ENCODE peak calls at places on chromosomes 6 and 20, in six cellular contexts. O is BE2C, X is spleen, F is stomach, K is psoas muscle, H is MM.1S. I is an unnamed sample. For H3K36me3 and H3K9me3, the result is how much of the 10 kb centered on the place peaks cover.

GRCh38 chr20:3237958-3238615 is 903 bp downstream of the SLC4A11 start:
- DNase-seq in O (no peak), X (no peak), F (no peak), K (no peak), H (no peak), I (no peak)

GRCh38 chr20:21522479-21523397 is 8.9 kb upstream of the NKX2-2 start:
- DNase-seq in O (no peak), X (no peak), F (no peak), K (no peak), H (no peak), I (no peak)

GRCh38 chr6:138417493-138418117 is 13.6 kb downstream of the HEBP2 start:
- DNase-seq in O (no peak), X (no peak), F (no peak), K (no peak), H (no peak), I (no peak)

GRCh38 chr6:67094431-67094830 is 1387.4 kb upstream of the EYS start:
- DNase-seq in O (no peak), X (no peak), F (no peak), K (no peak), H (no peak), I (no peak)

GRCh38 chr6:35209081-35209480 is 4.7 kb upstream of the SCUBE3 start:
- DNase-seq in O (no peak), X (no peak), F (no peak), K (no peak), H (peak), I (no peak)

GRCh38 chr20:59210186-59210585 is 46.6 kb downstream of the ZNF831 start:
- DNase-seq in O (no peak), X (no peak), F (no peak), K (no peak), H (no peak), I (no peak)

GRCh38 chr6:161048636-161049035 is 57.1 kb downstream of the MAP3K4 start:
- DNase-seq in O (peak), X (no peak), F (no peak), K (no peak), H (no peak), I (no peak)

GRCh38 chr6:169273511-169273910 is 19.9 kb upstream of the THBS2 start:
- DNase-seq in O (no peak), X (no peak), F (no peak), K (no peak), H (no peak), I (no peak)

GRCh38 chr6:47701374-47701773 is 3.0 kb downstream of the ADGRF4 start:
- DNase-seq in O (no peak), X (no peak), F (no peak), K (no peak), H (peak), I (no peak)

GRCh38 chr20:22335210-22335609 is 249.2 kb downstream of the FOXA2 start:
- DNase-seq in O (no peak), X (no peak), F (no peak), K (no peak), H (no peak), I (no peak)

DNA sequence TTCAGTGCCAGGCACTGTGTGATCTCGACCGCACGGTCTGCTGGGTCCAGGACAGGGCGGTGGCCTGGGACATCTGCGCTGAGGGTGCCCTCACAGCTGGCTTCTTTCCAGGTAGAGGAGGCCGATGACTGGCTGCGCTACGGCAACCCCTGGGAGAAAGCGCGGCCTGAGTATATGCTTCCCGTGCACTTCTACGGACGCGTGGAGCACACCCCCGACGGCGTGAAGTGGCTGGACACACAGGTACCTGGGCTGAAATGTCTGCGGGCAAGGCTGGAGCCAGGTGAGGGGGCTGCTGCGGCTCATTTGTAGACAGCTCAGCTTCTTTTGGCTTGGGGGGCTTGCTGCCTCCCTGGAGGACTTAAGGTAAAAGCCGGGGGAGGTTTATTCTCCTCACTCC is 26.6 kb downstream of the PYGB start:
- DNase-seq in O (peak), X (peak), F (peak), K (peak), H (no peak), I (peak)
- H3K36me3 ChIP-seq in O (half or more), X (under half), F (half or more), K (under half), H (under half), I (half or more)

DNA sequence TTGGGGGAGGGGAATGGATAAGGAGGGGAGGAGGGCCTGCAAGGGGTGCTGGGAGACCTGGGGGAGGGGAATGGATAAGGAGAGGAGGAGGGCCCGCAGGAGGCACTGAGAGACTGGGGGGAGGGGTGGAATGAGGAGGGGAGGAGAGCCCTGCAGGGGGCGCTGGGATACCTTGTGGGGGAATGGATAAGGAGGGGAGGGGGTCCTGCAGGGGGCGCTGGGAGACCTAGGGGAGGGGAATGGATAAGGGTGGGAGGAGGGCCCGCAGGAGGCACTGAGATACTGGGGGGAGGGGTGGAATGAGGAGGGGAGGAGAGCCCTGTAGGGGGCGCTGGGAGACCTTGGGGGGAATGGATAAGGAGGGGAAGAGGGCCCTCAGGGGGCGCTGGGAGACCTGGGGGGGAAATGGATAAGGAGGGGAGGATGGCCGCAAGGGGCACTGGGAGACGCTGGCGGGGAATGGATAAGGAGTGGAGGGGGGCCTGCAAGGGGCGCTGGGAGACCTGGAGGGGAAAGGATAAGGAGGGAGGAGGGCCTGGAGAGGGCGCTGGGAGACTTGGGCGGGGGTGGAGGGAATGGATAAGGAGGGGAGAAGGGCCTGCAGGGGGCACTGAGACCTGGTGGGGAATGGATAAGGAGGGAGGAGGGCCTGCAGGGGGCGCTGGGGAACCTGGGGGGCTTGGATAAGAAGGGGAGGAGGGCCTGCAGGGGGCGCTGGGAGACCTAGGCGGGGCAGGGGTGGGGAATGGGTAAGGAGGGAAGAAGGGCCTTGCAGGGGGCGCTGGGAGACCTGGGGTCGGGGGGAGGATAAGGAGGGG is 1.3 kb upstream of the CTCFL start:
- DNase-seq in O (peak), X (no peak), F (no peak), K (no peak), H (no peak), I (no peak)
- TF ChIP-seq CTCF in O (peak), X (no peak), F (no peak), K (no peak), H (no peak), I (no peak)

GRCh38 chr6:32081676-32082075 is 27.5 kb downstream of the TNXB start:
- DNase-seq in O (no peak), X (no peak), F (no peak), K (peak), H (no peak), I (no peak)
- H3K9me3 ChIP-seq in O (under half), X (under half), F (under half), K (under half), H (under half), I (under half)

DNA sequence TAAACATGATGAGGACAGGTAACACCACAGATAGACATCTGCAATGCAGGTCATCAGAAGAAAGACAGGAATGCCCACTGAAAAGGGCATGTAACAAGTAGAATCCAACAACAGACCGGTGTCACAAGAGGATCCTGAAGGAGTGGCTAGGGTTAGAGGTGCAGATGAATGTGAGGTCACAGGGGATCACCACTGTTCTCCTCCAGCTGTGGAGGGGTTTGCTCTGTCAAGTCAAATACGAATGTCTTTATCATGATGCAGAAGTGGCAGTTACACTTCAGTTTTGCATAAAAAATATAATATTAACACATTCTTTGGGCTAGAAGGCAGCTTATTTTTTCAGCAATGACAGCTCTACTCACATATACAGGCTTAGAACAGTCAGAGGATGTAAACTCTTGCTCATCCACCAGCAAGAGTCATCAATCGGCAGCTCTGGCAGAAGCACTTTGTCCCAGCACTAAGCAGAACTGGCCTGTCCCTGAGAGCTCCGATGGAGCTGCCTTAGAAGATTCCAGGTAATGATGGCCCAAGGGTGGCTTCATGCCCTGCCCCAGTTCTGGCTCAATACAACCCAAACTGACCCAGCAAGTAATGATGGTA is 130.4 kb upstream of the TRAF3IP2 start:
- DNase-seq in O (no peak), X (no peak), F (no peak), K (no peak), H (no peak), I (no peak)
- H3K36me3 ChIP-seq in O (under half), X (under half), F (under half), K (under half), H (under half), I (under half)